ENCODE peak calls at places on chromosomes 1 and 21, in seven cellular contexts. L is A549, H is Peyer's patch, K is HepG2, A is vagina, F is esophagus squamous epithelium, Q is tibial nerve. P is an unnamed sample.

GRCh38 chr1:170471310-170471839 is 60.6 kb upstream of the GORAB start:
- DNase-seq in H (no peak), L (no peak), A (no peak), Q (no peak), K (no peak), F (no peak), P (no peak)

GRCh38 chr1:226366290-226366689 is 41.6 kb downstream of the PARP1 start:
- DNase-seq in A (no peak), F (no peak), H (no peak), K (no peak), Q (no peak), L (no peak), P (peak)

GRCh38 chr1:114431026-114431425 is 80.0 kb downstream of the TRIM33 start:
- DNase-seq in Q (no peak), H (no peak), F (no peak), K (no peak), L (no peak), A (no peak), P (no peak)

GRCh38 chr1:100767176-100767876 is 47.8 kb downstream of the VCAM1 start:
- DNase-seq in Q (no peak), K (no peak), F (no peak), L (no peak), H (no peak), A (no peak), P (peak)

GRCh38 chr21:29194847-29195246 is 64.4 kb downstream of the MAP3K7CL start:
- DNase-seq in H (no peak), F (no peak), K (peak), A (no peak), Q (no peak), L (no peak), P (no peak)

GRCh38 chr21:35476616-35477395 is 427.7 kb upstream of the RUNX1 start:
- DNase-seq in F (no peak), K (no peak), Q (no peak), A (no peak), H (no peak), L (no peak), P (peak)

GRCh38 chr1:43569175-43569574 is 38.5 kb downstream of the PTPRF start:
- DNase-seq in A (no peak), Q (no peak), L (no peak), K (no peak), H (no peak), F (no peak), P (no peak)

GRCh38 chr1:113493533-113493932 is 103.2 kb downstream of the MAGI3 start:
- DNase-seq in L (no peak), F (no peak), Q (no peak), A (no peak), K (no peak), H (no peak), P (no peak)

GRCh38 chr1:116170901-116171589 is 59.8 kb downstream of the MAB21L3 start:
- DNase-seq in A (no peak), H (no peak), K (peak), Q (no peak), L (no peak), F (no peak), P (no peak)

GRCh38 chr1:165068716-165069115 is 287.8 kb downstream of the LMX1A start:
- DNase-seq in F (no peak), A (peak), Q (no peak), K (no peak), H (no peak), L (no peak), P (no peak)

GRCh38 chr1:216820345-216820744 is 97.1 kb upstream of the ESRRG start:
- DNase-seq in A (no peak), K (no peak), H (no peak), F (no peak), L (no peak), Q (no peak), P (no peak)

GRCh38 chr1:101309334-101310221 is 72.8 kb downstream of the S1PR1 start:
- DNase-seq in H (peak), Q (no peak), F (no peak), A (no peak), L (peak), K (peak), P (peak)

GRCh38 chr1:9715536-9716226 is 64.2 kb downstream of the PIK3CD start:
- DNase-seq in Q (no peak), L (no peak), H (peak), K (no peak), A (no peak), F (no peak), P (no peak)

GRCh38 chr1:165501351-165501974 is 42.3 kb upstream of the LRRC52 start:
- DNase-seq in K (no peak), A (no peak), H (no peak), L (no peak), F (no peak), Q (no peak), P (no peak)

GRCh38 chr1:247681288-247681897 is 1.9 kb upstream of the OR13G1 start:
- DNase-seq in L (peak), K (peak), A (no peak), H (peak), Q (no peak), F (no peak), P (peak)

GRCh38 chr1:234912541-234913312 is 215.9 kb downstream of the TOMM20 start:
- DNase-seq in Q (no peak), K (no peak), H (no peak), F (no peak), A (no peak), L (no peak), P (no peak)

GRCh38 chr1:15696956-15697521 is 12.9 kb downstream of the PLEKHM2 start:
- DNase-seq in H (peak), A (no peak), L (no peak), Q (no peak), F (no peak), K (no peak), P (no peak)

GRCh38 chr1:16122916-16123315 is 33.0 kb downstream of the EPHA2 start:
- DNase-seq in K (no peak), F (no peak), H (no peak), A (no peak), Q (no peak), L (no peak), P (no peak)

GRCh38 chr1:242890211-242890741 is 364.8 kb downstream of the CEP170 start:
- DNase-seq in L (peak), A (no peak), F (no peak), Q (no peak), H (no peak), K (no peak), P (no peak)

GRCh38 chr1:181073638-181074037 is 14.9 kb upstream of the IER5 start:
- DNase-seq in F (no peak), Q (no peak), H (no peak), K (peak), L (peak), A (no peak), P (peak)

GRCh38 chr21:39575778-39576177 is 37.0 kb upstream of the B3GALT5 start:
- DNase-seq in A (no peak), Q (no peak), H (no peak), L (no peak), K (no peak), F (no peak), P (peak)

GRCh38 chr1:50970927-50971582 is 1.0 kb downstream of the CDKN2C start:
- DNase-seq in Q (no peak), K (no peak), H (no peak), F (no peak), A (no peak), L (no peak), P (peak)

GRCh38 chr1:215526147-215526845 is 40.8 kb upstream of the KCTD3 start:
- DNase-seq in F (no peak), Q (no peak), L (peak), A (no peak), H (no peak), K (peak), P (peak)

GRCh38 chr1:53439337-53440207 is 19.6 kb upstream of the DMRTB1 start:
- DNase-seq in L (no peak), A (no peak), Q (no peak), H (no peak), F (no peak), K (no peak), P (no peak)

GRCh38 chr1:73868824-73869223 is 329.2 kb downstream of the LRRIQ3 start:
- DNase-seq in L (no peak), K (no peak), A (no peak), H (no peak), Q (no peak), F (no peak), P (no peak)

GRCh38 chr1:88088481-88088880 is 595.6 kb upstream of the PKN2 start:
- DNase-seq in K (no peak), A (no peak), Q (no peak), F (no peak), L (no peak), H (no peak), P (no peak)

GRCh38 chr21:42281196-42281680 is 34.0 kb downstream of the TFF3 start:
- DNase-seq in H (no peak), F (no peak), K (no peak), L (no peak), A (no peak), Q (no peak), P (no peak)

GRCh38 chr1:163589735-163590134 is 268.0 kb downstream of the NUF2 start:
- DNase-seq in Q (no peak), K (no peak), H (no peak), F (no peak), L (no peak), A (no peak), P (no peak)

GRCh38 chr1:61914823-61915482 is 172.7 kb downstream of the PATJ start:
- DNase-seq in A (no peak), K (peak), L (no peak), F (no peak), Q (no peak), H (no peak), P (no peak)

GRCh38 chr1:71413441-71414170 is 332.8 kb upstream of the ZRANB2 start:
- DNase-seq in K (no peak), A (no peak), Q (no peak), F (no peak), L (no peak), H (no peak), P (no peak)

GRCh38 chr21:28387220-28387619 is 605.5 kb downstream of the LTN1 start:
- DNase-seq in A (no peak), F (no peak), Q (no peak), H (no peak), K (no peak), L (no peak), P (no peak)

GRCh38 chr1:119611701-119612113 is 36.4 kb downstream of the ZNF697 start:
- DNase-seq in Q (peak), H (peak), K (peak), F (no peak), A (no peak), L (peak), P (peak)

GRCh38 chr1:30754684-30755171 is 2.8 kb downstream of the LAPTM5 start:
- DNase-seq in Q (no peak), L (no peak), K (no peak), H (peak), A (no peak), F (no peak), P (no peak)

GRCh38 chr1:211305044-211305443 is 21.6 kb upstream of the TRAF5 start:
- DNase-seq in L (no peak), Q (no peak), A (no peak), H (no peak), K (no peak), F (no peak), P (no peak)

GRCh38 chr1:239428311-239428710 is 41.9 kb downstream of the CHRM3 start:
- DNase-seq in F (no peak), K (no peak), Q (no peak), H (no peak), L (no peak), A (no peak), P (no peak)

GRCh38 chr1:155277070-155277895 is at the start of gene HCN3:
- DNase-seq in H (peak), Q (peak), F (peak), K (peak), A (no peak), L (peak), P (peak)

GRCh38 chr1:155269381-155269780 is 3.9 kb downstream of the CLK2 start:
- DNase-seq in H (no peak), K (no peak), L (no peak), Q (no peak), A (no peak), F (no peak), P (no peak)

GRCh38 chr1:155273134-155273982 is at the start of gene CLK2:
- DNase-seq in F (peak), A (no peak), L (peak), Q (peak), H (peak), K (peak), P (peak)

GRCh38 chr1:155268630-155269029 is 4.7 kb downstream of the CLK2 start:
- DNase-seq in L (no peak), F (no peak), H (no peak), A (no peak), Q (no peak), K (no peak), P (no peak)

DNA sequence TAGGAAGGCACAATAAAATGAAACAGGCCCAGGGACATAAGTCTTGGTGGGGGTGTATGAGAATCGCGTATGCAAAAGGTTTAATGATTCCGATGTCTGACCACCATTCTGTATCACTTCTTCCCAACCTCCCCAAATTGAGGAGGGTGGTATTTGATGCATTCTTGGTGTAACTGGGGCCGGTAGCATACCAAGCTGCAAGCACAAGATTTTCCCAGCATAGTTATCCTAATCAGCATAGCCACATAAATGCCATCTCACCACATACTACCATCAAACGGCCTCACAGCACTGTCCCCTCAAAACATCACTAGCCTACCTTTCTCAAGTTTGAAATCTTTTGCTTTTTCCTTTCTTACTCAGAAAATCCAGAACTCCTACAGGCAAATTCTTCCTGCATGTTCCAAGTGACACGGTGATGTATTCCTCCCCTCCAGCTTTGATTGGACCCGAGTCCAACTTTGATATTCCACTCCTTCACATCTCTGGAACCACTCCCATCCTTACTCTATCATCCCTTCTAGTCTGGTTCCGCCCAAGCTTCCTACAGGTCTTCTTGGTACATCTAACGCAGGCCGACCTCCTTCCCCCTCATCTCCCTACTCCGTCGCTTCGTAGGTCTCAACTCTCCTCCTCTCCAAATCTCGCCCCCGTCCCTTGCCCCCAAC is 704 bp downstream of the CLK2 start:
- DNase-seq in F (no peak), A (no peak), K (peak), H (no peak), Q (no peak), L (peak), P (peak)
- TF ChIP-seq POLR2A in F (no peak), A (no peak), K (peak), H (no peak), Q (no peak), L (no peak), P (peak)

GRCh38 chr1:66352783-66353182 is 181.2 kb upstream of the SGIP1 start:
- DNase-seq in H (no peak), A (no peak), F (no peak), Q (no peak), K (no peak), L (no peak), P (no peak)
- H3K27ac ChIP-seq in H (peak), A (no peak), F (peak), Q (peak), K (no peak), L (peak), P (peak)

DNA sequence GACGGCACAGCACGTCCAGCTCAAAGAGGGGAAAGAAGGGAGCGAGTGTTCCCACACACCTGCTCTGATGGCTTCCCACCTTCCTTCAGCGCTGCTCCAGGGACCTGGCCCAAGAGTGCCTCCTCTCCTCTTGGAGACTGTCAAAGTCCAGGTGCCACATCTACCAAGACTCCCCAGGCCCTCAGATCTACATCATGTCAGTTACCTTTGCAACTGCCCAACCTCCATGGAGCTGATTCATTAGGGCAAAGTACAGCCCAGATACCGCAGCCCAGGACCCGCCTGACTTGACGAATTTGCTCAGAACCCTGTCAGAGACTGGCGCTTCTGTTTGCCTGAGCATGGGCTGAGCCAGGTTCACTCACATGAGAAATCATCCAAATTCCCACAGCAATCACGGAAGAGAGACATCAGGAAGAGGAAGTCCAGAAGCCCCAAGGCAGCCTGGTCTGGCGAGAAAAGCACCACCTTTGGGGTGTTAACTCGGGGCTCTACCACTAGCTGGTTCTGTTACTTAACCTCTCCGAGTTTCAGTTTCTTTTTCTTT is at the start of gene SEC16B:
- DNase-seq in L (peak), K (peak), H (peak), Q (no peak), F (no peak), A (no peak), P (no peak)
- TF ChIP-seq POLR2A in L (no peak), K (peak), H (peak), Q (no peak), F (no peak), A (no peak), P (no peak)

GRCh38 chr1:27529638-27530018 is 39.7 kb upstream of the WASF2 start:
- DNase-seq in K (no peak), Q (no peak), H (no peak), F (no peak), L (no peak), A (no peak), P (no peak)
- H3K27ac ChIP-seq in K (no peak), Q (peak), H (peak), F (peak), L (no peak), A (peak), P (no peak)

GRCh38 chr1:37793773-37794371 is at the start of gene MANEAL:
- DNase-seq in K (no peak), H (peak), Q (no peak), A (no peak), F (no peak), L (peak), P (peak)
- TF ChIP-seq POLR2A in K (no peak), H (no peak), Q (no peak), A (no peak), F (no peak), L (peak), P (no peak)

P was measured in endothelial cell of umbilical vein.